ENCODE peak calls at places on chromosomes 13 and 19, in nine cellular contexts. N, V, M, I, Z, W, K, O and R are unnamed samples.

GRCh38 chr19:48379058-48379457 is 12.3 kb downstream of the KDELR1 start:
- DNase-seq in Z (no peak), I (no peak), N (no peak), W (no peak), M (peak), K (no peak), O (no peak), V (no peak), R (no peak)

GRCh38 chr13:33263484-33263883 is 22.1 kb downstream of the STARD13 start:
- DNase-seq in I (no peak), V (no peak), W (no peak), Z (no peak), M (no peak), O (no peak), N (no peak), K (no peak), R (no peak)

GRCh38 chr19:41325947-41326706 is 16.2 kb downstream of the CCDC97 start:
- DNase-seq in M (peak), W (peak), V (no peak), O (no peak), N (no peak), I (no peak), K (peak), Z (no peak), R (no peak)

GRCh38 chr19:40419066-40419612 is 6.0 kb upstream of the PRX start:
- DNase-seq in O (no peak), Z (no peak), I (no peak), V (no peak), K (no peak), M (no peak), W (no peak), N (no peak), R (no peak)

GRCh38 chr19:38046254-38047047 is 139.4 kb downstream of the SIPA1L3 start:
- DNase-seq in V (no peak), I (no peak), M (no peak), O (no peak), Z (no peak), W (no peak), K (no peak), N (no peak), R (no peak)

GRCh38 chr13:92991687-92992086 is 234.9 kb upstream of the GPC6 start:
- DNase-seq in I (no peak), O (no peak), V (no peak), N (no peak), M (no peak), K (no peak), Z (no peak), W (no peak), R (no peak)

GRCh38 chr13:26880741-26881140 is 120.2 kb upstream of the GPR12 start:
- DNase-seq in K (no peak), N (no peak), Z (no peak), W (no peak), V (no peak), O (no peak), M (no peak), I (no peak), R (no peak)

GRCh38 chr13:29174093-29174492 is 354.0 kb downstream of the MTUS2 start:
- DNase-seq in Z (no peak), M (no peak), K (no peak), V (no peak), N (no peak), I (no peak), W (no peak), O (no peak), R (no peak)

GRCh38 chr19:10863107-10863700 is 8.1 kb upstream of the CARM1 start:
- DNase-seq in W (no peak), I (no peak), O (peak), Z (no peak), N (no peak), M (peak), V (no peak), K (peak), R (no peak)

GRCh38 chr13:23059173-23059572 is 121.6 kb upstream of the SGCG start:
- DNase-seq in K (no peak), W (no peak), I (no peak), O (no peak), N (no peak), Z (no peak), V (no peak), M (no peak), R (no peak)

GRCh38 chr19:36719687-36720556 is 32.5 kb downstream of the ZNF567 start:
- DNase-seq in W (no peak), K (no peak), I (no peak), M (peak), O (no peak), N (no peak), Z (no peak), V (no peak), R (no peak)

GRCh38 chr13:98549006-98549727 is 27.7 kb downstream of the STK24 start:
- DNase-seq in M (peak), N (no peak), I (no peak), Z (no peak), K (no peak), W (no peak), O (no peak), V (no peak), R (peak)

GRCh38 chr19:12930002-12930645 is 3.4 kb downstream of the FARSA start:
- DNase-seq in W (no peak), K (no peak), I (no peak), N (no peak), V (no peak), O (no peak), M (no peak), Z (no peak), R (no peak)

GRCh38 chr13:73235385-73235784 is 176.6 kb downstream of the KLF5 start:
- DNase-seq in N (no peak), K (no peak), O (no peak), V (no peak), Z (no peak), I (no peak), W (no peak), M (no peak), R (no peak)

GRCh38 chr13:110812869-110813645 is 99.6 kb downstream of the ING1 start:
- DNase-seq in V (no peak), M (no peak), Z (no peak), O (no peak), W (no peak), K (no peak), I (no peak), N (no peak), R (no peak)

GRCh38 chr13:60402022-60402421 is 5.0 kb downstream of the TDRD3 start:
- DNase-seq in I (no peak), O (no peak), K (no peak), W (no peak), M (peak), N (no peak), Z (no peak), V (no peak), R (no peak)

GRCh38 chr19:41862445-41862986 is 2.5 kb downstream of the RPS19 start:
- DNase-seq in I (no peak), W (no peak), V (no peak), O (no peak), M (no peak), Z (no peak), K (no peak), N (no peak), R (no peak)

GRCh38 chr13:79548886-79549285 is 67.9 kb downstream of the NDFIP2 start:
- DNase-seq in N (no peak), V (no peak), I (no peak), K (no peak), Z (no peak), M (peak), O (no peak), W (no peak), R (peak)

GRCh38 chr13:51001335-51001734 is 91.7 kb downstream of the RNASEH2B start:
- DNase-seq in Z (no peak), W (no peak), V (no peak), M (no peak), K (no peak), O (no peak), N (no peak), I (no peak), R (no peak)

GRCh38 chr13:80528733-80529132 is 187.8 kb upstream of the SPRY2 start:
- DNase-seq in V (no peak), M (no peak), W (no peak), O (no peak), N (no peak), K (no peak), I (no peak), Z (no peak), R (no peak)

GRCh38 chr19:40322271-40322610 is 26.0 kb downstream of the C19orf47 start:
- DNase-seq in I (no peak), N (no peak), K (no peak), Z (no peak), W (no peak), V (no peak), O (peak), M (peak), R (no peak)

GRCh38 chr13:48235100-48235813 is 2.3 kb downstream of the ITM2B start:
- DNase-seq in V (no peak), K (peak), W (no peak), M (peak), Z (no peak), I (no peak), O (no peak), N (no peak), R (peak)

GRCh38 chr19:45764487-45764886 is 4.6 kb downstream of the SIX5 start:
- DNase-seq in M (no peak), N (no peak), O (no peak), Z (no peak), V (no peak), W (no peak), K (no peak), I (no peak), R (no peak)

GRCh38 chr19:18317998-18318800 is 4.7 kb downstream of the LSM4 start:
- DNase-seq in O (no peak), N (peak), W (no peak), V (no peak), K (no peak), M (no peak), I (no peak), Z (no peak), R (no peak)

GRCh38 chr13:45419945-45420344 is 1.8 kb upstream of the SLC25A30 start:
- DNase-seq in W (no peak), I (no peak), K (no peak), N (no peak), O (no peak), M (no peak), Z (no peak), V (no peak), R (no peak)

GRCh38 chr19:17329061-17329767 is 5.4 kb downstream of the ANO8 start:
- DNase-seq in K (no peak), I (no peak), M (no peak), V (no peak), W (no peak), Z (no peak), O (no peak), N (no peak), R (no peak)

GRCh38 chr19:7247160-7247559 is 47.1 kb downstream of the INSR start:
- DNase-seq in W (no peak), N (no peak), V (no peak), Z (no peak), M (no peak), O (no peak), I (no peak), K (no peak), R (no peak)